ENCODE peak calls at places on chromosomes 6 and 20, in nine cellular contexts. One of them, this sample, is unnamed.

GRCh38 chr20:13232999-13233398 is 11.9 kb downstream of the ISM1 start:
- DNase-seq in T-helper 22 cell: no peak
- DNase-seq in RWPE1: no peak
- DNase-seq in HL-60: no peak
- DNase-seq in progenitor cell of endocrine pancreas: no peak
- DNase-seq in lower leg skin: no peak
- DNase-seq in stimulated activated CD8-positive, alpha-beta memory T cell treated with anti-CD3 and anti-CD28 coated beads, Interleukin-15, amount 100 ng/mL, for 4 hours: no peak
- DNase-seq in A549: no peak
- DNase-seq in NCI-H345: no peak
- DNase-seq in this sample: no peak

GRCh38 chr6:170255426-170256125 is 35.3 kb downstream of the DLL1 start:
- DNase-seq in T-helper 22 cell: no peak
- DNase-seq in RWPE1: no peak
- DNase-seq in HL-60: no peak
- DNase-seq in progenitor cell of endocrine pancreas: no peak
- DNase-seq in lower leg skin: no peak
- DNase-seq in stimulated activated CD8-positive, alpha-beta memory T cell treated with anti-CD3 and anti-CD28 coated beads, Interleukin-15, amount 100 ng/mL, for 4 hours: no peak
- DNase-seq in A549: no peak
- DNase-seq in NCI-H345: no peak
- DNase-seq in this sample: no peak

GRCh38 chr20:57323034-57323433 is 6.6 kb upstream of the SPO11 start:
- DNase-seq in T-helper 22 cell: no peak
- DNase-seq in RWPE1: peak
- DNase-seq in HL-60: no peak
- DNase-seq in progenitor cell of endocrine pancreas: no peak
- DNase-seq in lower leg skin: peak
- DNase-seq in stimulated activated CD8-positive, alpha-beta memory T cell treated with anti-CD3 and anti-CD28 coated beads, Interleukin-15, amount 100 ng/mL, for 4 hours: no peak
- DNase-seq in A549: no peak
- DNase-seq in NCI-H345: peak
- DNase-seq in this sample: no peak

GRCh38 chr20:60116128-60116909 is 158.1 kb downstream of the CDH26 start:
- DNase-seq in T-helper 22 cell: no peak
- DNase-seq in RWPE1: no peak
- DNase-seq in HL-60: no peak
- DNase-seq in progenitor cell of endocrine pancreas: no peak
- DNase-seq in lower leg skin: no peak
- DNase-seq in stimulated activated CD8-positive, alpha-beta memory T cell treated with anti-CD3 and anti-CD28 coated beads, Interleukin-15, amount 100 ng/mL, for 4 hours: no peak
- DNase-seq in A549: peak
- DNase-seq in NCI-H345: no peak
- DNase-seq in this sample: no peak

GRCh38 chr6:8859501-8859900 is 424.2 kb upstream of the SLC35B3 start:
- DNase-seq in T-helper 22 cell: no peak
- DNase-seq in RWPE1: no peak
- DNase-seq in HL-60: no peak
- DNase-seq in progenitor cell of endocrine pancreas: no peak
- DNase-seq in lower leg skin: no peak
- DNase-seq in stimulated activated CD8-positive, alpha-beta memory T cell treated with anti-CD3 and anti-CD28 coated beads, Interleukin-15, amount 100 ng/mL, for 4 hours: no peak
- DNase-seq in A549: no peak
- DNase-seq in NCI-H345: no peak
- DNase-seq in this sample: no peak

GRCh38 chr6:44062771-44063560 is 64.3 kb downstream of the MRPL14 start:
- DNase-seq in T-helper 22 cell: no peak
- DNase-seq in RWPE1: no peak
- DNase-seq in HL-60: no peak
- DNase-seq in progenitor cell of endocrine pancreas: no peak
- DNase-seq in lower leg skin: no peak
- DNase-seq in stimulated activated CD8-positive, alpha-beta memory T cell treated with anti-CD3 and anti-CD28 coated beads, Interleukin-15, amount 100 ng/mL, for 4 hours: no peak
- DNase-seq in A549: peak
- DNase-seq in NCI-H345: no peak
- DNase-seq in this sample: no peak

GRCh38 chr6:34638834-34639736 is 57.5 kb downstream of the ILRUN start:
- DNase-seq in T-helper 22 cell: no peak
- DNase-seq in RWPE1: no peak
- DNase-seq in HL-60: no peak
- DNase-seq in progenitor cell of endocrine pancreas: no peak
- DNase-seq in lower leg skin: no peak
- DNase-seq in stimulated activated CD8-positive, alpha-beta memory T cell treated with anti-CD3 and anti-CD28 coated beads, Interleukin-15, amount 100 ng/mL, for 4 hours: no peak
- DNase-seq in A549: no peak
- DNase-seq in NCI-H345: no peak
- DNase-seq in this sample: no peak

GRCh38 chr6:159038914-159039884 is 5.6 kb downstream of the TAGAP start:
- DNase-seq in T-helper 22 cell: no peak
- DNase-seq in RWPE1: peak
- DNase-seq in HL-60: peak
- DNase-seq in progenitor cell of endocrine pancreas: no peak
- DNase-seq in lower leg skin: no peak
- DNase-seq in stimulated activated CD8-positive, alpha-beta memory T cell treated with anti-CD3 and anti-CD28 coated beads, Interleukin-15, amount 100 ng/mL, for 4 hours: no peak
- DNase-seq in A549: no peak
- DNase-seq in NCI-H345: no peak
- DNase-seq in this sample: no peak

GRCh38 chr6:12923644-12924235 is 207.2 kb downstream of the PHACTR1 start:
- DNase-seq in T-helper 22 cell: no peak
- DNase-seq in RWPE1: no peak
- DNase-seq in HL-60: no peak
- DNase-seq in progenitor cell of endocrine pancreas: no peak
- DNase-seq in lower leg skin: no peak
- DNase-seq in stimulated activated CD8-positive, alpha-beta memory T cell treated with anti-CD3 and anti-CD28 coated beads, Interleukin-15, amount 100 ng/mL, for 4 hours: no peak
- DNase-seq in A549: no peak
- DNase-seq in NCI-H345: no peak
- DNase-seq in this sample: no peak

GRCh38 chr6:158031445-158032353 is 50.0 kb downstream of the SYNJ2 start:
- DNase-seq in T-helper 22 cell: no peak
- DNase-seq in RWPE1: no peak
- DNase-seq in HL-60: peak
- DNase-seq in progenitor cell of endocrine pancreas: no peak
- DNase-seq in lower leg skin: peak
- DNase-seq in stimulated activated CD8-positive, alpha-beta memory T cell treated with anti-CD3 and anti-CD28 coated beads, Interleukin-15, amount 100 ng/mL, for 4 hours: peak
- DNase-seq in A549: peak
- DNase-seq in NCI-H345: no peak
- DNase-seq in this sample: peak

GRCh38 chr6:163347021-163347446 is 67.5 kb upstream of the QKI start:
- DNase-seq in T-helper 22 cell: no peak
- DNase-seq in RWPE1: peak
- DNase-seq in HL-60: no peak
- DNase-seq in progenitor cell of endocrine pancreas: no peak
- DNase-seq in lower leg skin: no peak
- DNase-seq in stimulated activated CD8-positive, alpha-beta memory T cell treated with anti-CD3 and anti-CD28 coated beads, Interleukin-15, amount 100 ng/mL, for 4 hours: no peak
- DNase-seq in A549: no peak
- DNase-seq in NCI-H345: no peak
- DNase-seq in this sample: no peak

GRCh38 chr6:54085047-54085446 is 26.2 kb upstream of the MLIP start:
- DNase-seq in T-helper 22 cell: no peak
- DNase-seq in RWPE1: no peak
- DNase-seq in HL-60: no peak
- DNase-seq in progenitor cell of endocrine pancreas: no peak
- DNase-seq in lower leg skin: no peak
- DNase-seq in stimulated activated CD8-positive, alpha-beta memory T cell treated with anti-CD3 and anti-CD28 coated beads, Interleukin-15, amount 100 ng/mL, for 4 hours: no peak
- DNase-seq in A549: no peak
- DNase-seq in NCI-H345: no peak
- DNase-seq in this sample: no peak

GRCh38 chr6:138691595-138692057 is 81.9 kb upstream of the CCDC28A start:
- DNase-seq in T-helper 22 cell: no peak
- DNase-seq in RWPE1: peak
- DNase-seq in HL-60: no peak
- DNase-seq in progenitor cell of endocrine pancreas: no peak
- DNase-seq in lower leg skin: peak
- DNase-seq in stimulated activated CD8-positive, alpha-beta memory T cell treated with anti-CD3 and anti-CD28 coated beads, Interleukin-15, amount 100 ng/mL, for 4 hours: no peak
- DNase-seq in A549: peak
- DNase-seq in NCI-H345: peak
- DNase-seq in this sample: peak

GRCh38 chr6:152680879-152681517 is 16.7 kb upstream of the MYCT1 start:
- DNase-seq in T-helper 22 cell: no peak
- DNase-seq in RWPE1: no peak
- DNase-seq in HL-60: no peak
- DNase-seq in progenitor cell of endocrine pancreas: no peak
- DNase-seq in lower leg skin: no peak
- DNase-seq in stimulated activated CD8-positive, alpha-beta memory T cell treated with anti-CD3 and anti-CD28 coated beads, Interleukin-15, amount 100 ng/mL, for 4 hours: no peak
- DNase-seq in A549: no peak
- DNase-seq in NCI-H345: no peak
- DNase-seq in this sample: no peak

GRCh38 chr6:147741419-147741818 is 232.9 kb downstream of the SAMD5 start:
- DNase-seq in T-helper 22 cell: no peak
- DNase-seq in RWPE1: no peak
- DNase-seq in HL-60: no peak
- DNase-seq in progenitor cell of endocrine pancreas: no peak
- DNase-seq in lower leg skin: no peak
- DNase-seq in stimulated activated CD8-positive, alpha-beta memory T cell treated with anti-CD3 and anti-CD28 coated beads, Interleukin-15, amount 100 ng/mL, for 4 hours: no peak
- DNase-seq in A549: no peak
- DNase-seq in NCI-H345: no peak
- DNase-seq in this sample: no peak